ENCODE peak calls at places on chromosomes 13 and 19, in six cellular contexts. B is right lobe of liver, U is AG04449, F is colonic mucosa, X is fibroblast of villous mesenchyme, Z is dorsolateral prefrontal cortex. Q is an unnamed sample.

GRCh38 chr19:33499671-33500506 is 21.7 kb downstream of the PEPD start:
- DNase-seq in B (peak), Z (peak), X (no peak), F (no peak), U (no peak), Q (no peak)

GRCh38 chr13:25608181-25608580 is 236.4 kb downstream of the ATP8A2 start:
- DNase-seq in B (no peak), X (no peak), Z (no peak), F (no peak), U (no peak), Q (no peak)

GRCh38 chr19:47113446-47114348 is at the start of gene ZC3H4:
- DNase-seq in U (peak), X (peak), F (peak), Z (peak), B (peak), Q (peak)

GRCh38 chr19:4059931-4060620 is 6.6 kb downstream of the ZBTB7A start:
- DNase-seq in X (peak), F (peak), Z (no peak), B (peak), U (no peak), Q (no peak)

GRCh38 chr13:99743079-99743478 is 228.5 kb downstream of the ZIC5 start:
- DNase-seq in Z (no peak), B (no peak), F (no peak), X (no peak), U (no peak), Q (no peak)

GRCh38 chr13:99976502-99977115 is 5.0 kb upstream of the ZIC2 start:
- DNase-seq in Z (no peak), F (no peak), U (no peak), X (no peak), B (no peak), Q (no peak)

GRCh38 chr13:42991892-42992584 is at the start of gene EPSTI1:
- DNase-seq in B (peak), Z (peak), F (peak), U (no peak), X (peak), Q (no peak)

GRCh38 chr19:4909172-4909896 is at the start of gene UHRF1:
- DNase-seq in B (no peak), F (peak), X (peak), U (no peak), Z (no peak), Q (no peak)

GRCh38 chr19:16363852-16364230 is 39.2 kb downstream of the KLF2 start:
- DNase-seq in F (no peak), U (no peak), B (no peak), X (no peak), Z (no peak), Q (no peak)

GRCh38 chr19:11281336-11282049 is 14.5 kb upstream of the TSPAN16 start:
- DNase-seq in F (no peak), B (no peak), X (peak), U (no peak), Z (no peak), Q (no peak)

GRCh38 chr13:29679357-29680050 is 84.0 kb upstream of the SLC7A1 start:
- DNase-seq in Z (no peak), X (no peak), B (peak), U (no peak), F (no peak), Q (no peak)

GRCh38 chr13:44052843-44053607 is 173.3 kb downstream of the LACC1 start:
- DNase-seq in B (no peak), X (peak), F (no peak), U (no peak), Z (no peak), Q (no peak)

GRCh38 chr19:16661480-16662034 is 618 bp downstream of the TMEM38A start:
- DNase-seq in F (peak), U (no peak), Z (peak), X (no peak), B (peak), Q (no peak)

GRCh38 chr13:21435710-21436151 is 23.4 kb downstream of the ZDHHC20 start:
- DNase-seq in U (peak), B (peak), Z (no peak), F (peak), X (peak), Q (peak)
- TF ChIP-seq CTCF in U (no peak), B (no peak), Z (no peak), F (no peak), X (no peak), Q (no peak)

GRCh38 chr19:45403781-45404556 is 900 bp downstream of the PPP1R13L start:
- DNase-seq in F (peak), Z (no peak), B (peak), U (no peak), X (peak), Q (no peak)

GRCh38 chr19:45404557-45405434 is at the start of gene PPP1R13L:
- DNase-seq in Z (no peak), B (peak), F (peak), X (peak), U (no peak), Q (no peak)

GRCh38 chr19:45401815-45402468 is 2.9 kb downstream of the PPP1R13L start:
- DNase-seq in U (no peak), F (no peak), B (no peak), X (no peak), Z (no peak), Q (no peak)

GRCh38 chr19:45403272-45403671 is 1.6 kb downstream of the PPP1R13L start:
- DNase-seq in X (no peak), B (no peak), Z (no peak), U (no peak), F (no peak), Q (no peak)

DNA sequence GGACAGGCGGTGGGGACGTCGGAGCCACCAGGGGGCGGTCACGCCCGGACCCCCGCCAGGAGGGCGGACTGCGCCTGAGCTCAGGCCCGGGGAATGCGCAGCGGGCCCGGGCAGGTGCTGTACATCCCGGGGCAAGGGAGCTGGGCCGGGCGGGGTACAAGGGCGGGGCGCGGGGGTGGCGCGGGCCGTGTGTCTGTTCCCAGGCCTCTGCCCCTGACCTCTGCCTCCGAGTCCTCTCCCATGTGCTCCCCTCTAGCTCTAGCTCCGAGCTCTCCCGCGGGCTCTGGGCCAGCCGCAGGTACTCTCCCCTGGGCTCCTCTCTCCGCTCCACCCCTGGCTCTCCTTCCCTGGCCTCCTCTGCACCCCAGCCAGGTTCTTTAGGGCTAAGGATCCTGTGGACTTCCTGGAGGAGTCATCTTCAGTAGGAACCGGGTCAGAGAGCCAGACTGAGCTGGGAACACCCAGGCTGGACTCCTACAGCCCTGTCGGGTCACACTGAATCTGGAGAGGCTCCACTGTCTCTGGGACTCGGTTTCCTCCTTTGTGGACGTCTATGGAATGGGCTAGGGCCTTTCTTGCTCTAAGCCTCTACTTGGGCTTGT is 2.3 kb downstream of the PPP1R13L start:
- DNase-seq in F (peak), Z (no peak), U (no peak), X (peak), B (peak), Q (no peak)
- TF ChIP-seq CTCF in F (peak), Z (no peak), U (peak), X (peak), B (peak), Q (peak)

GRCh38 chr19:6586726-6587092 is 4.2 kb downstream of the CD70 start:
- DNase-seq in X (no peak), B (no peak), F (no peak), U (no peak), Z (no peak), Q (no peak)

GRCh38 chr19:6588508-6589345 is 2.2 kb downstream of the CD70 start:
- DNase-seq in B (no peak), F (no peak), Z (no peak), X (no peak), U (no peak), Q (no peak)

GRCh38 chr19:6587093-6587820 is 3.7 kb downstream of the CD70 start:
- DNase-seq in F (no peak), U (no peak), B (no peak), X (no peak), Z (no peak), Q (no peak)

GRCh38 chr19:6587998-6588507 is 2.9 kb downstream of the CD70 start:
- DNase-seq in Z (no peak), F (no peak), U (no peak), X (no peak), B (no peak), Q (no peak)

GRCh38 chr19:6586056-6586455 is 4.9 kb downstream of the CD70 start:
- DNase-seq in X (no peak), F (no peak), Z (no peak), B (no peak), U (no peak), Q (no peak)
- TF ChIP-seq CTCF in X (no peak), F (no peak), Z (no peak), B (no peak), U (no peak), Q (no peak)

DNA sequence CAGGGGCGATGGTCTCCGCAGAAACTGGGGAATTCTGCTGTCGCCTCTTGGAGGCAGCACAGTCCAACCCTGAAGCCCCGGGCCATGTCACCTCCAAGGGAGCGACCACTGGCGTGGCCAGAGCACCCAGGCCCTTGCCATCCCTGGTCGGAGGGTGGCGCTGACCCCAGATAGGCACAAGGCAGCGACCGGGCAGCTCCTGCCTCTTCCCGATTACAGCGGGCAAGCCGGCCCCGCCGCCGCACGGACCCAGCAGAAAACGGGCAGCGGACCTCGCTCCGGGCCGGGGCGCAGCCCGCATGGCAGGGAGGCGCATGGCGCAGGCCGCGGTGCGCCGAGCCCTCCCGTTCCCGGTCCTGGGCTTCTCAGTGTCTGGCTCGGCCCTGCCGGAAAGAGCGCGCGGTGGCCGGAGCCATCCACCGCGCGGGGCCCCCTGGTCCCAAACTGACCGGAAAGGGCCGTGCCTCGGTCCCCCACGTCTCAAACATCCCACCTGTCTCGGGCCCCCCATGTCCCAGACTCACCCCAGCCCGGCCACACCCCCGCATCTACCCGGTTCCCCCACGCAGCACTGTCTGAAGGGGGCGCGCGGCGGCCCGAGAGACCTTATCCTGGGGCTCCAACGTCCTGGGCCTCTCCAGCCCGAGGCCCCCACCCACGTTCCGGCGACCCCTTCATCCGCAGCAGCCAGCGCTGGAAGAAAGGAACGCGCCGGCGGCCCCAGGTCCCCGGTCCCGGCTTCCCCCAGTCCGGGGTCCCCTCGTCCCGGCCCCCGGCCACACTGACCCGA is 725 bp downstream of the CERS1 start:
- DNase-seq in U (no peak), F (no peak), X (peak), Z (peak), B (peak), Q (no peak)
- TF ChIP-seq CTCF in U (peak), F (no peak), X (peak), Z (peak), B (peak), Q (peak)